ENCODE peak calls at places on chromosome 12, in ten cellular contexts. Y is activated T-helper 2 cell treated with anti-CD3 and anti-CD28 coated beads, Interferon-gamma antibody, Interleukin-2, Interleukin-4, amounts not matched to agents 10 μg/mL and 5 μg/mL and 100 μg/mL, durations not matched to agents 14 hours and 24 hours and 36 hours; R is mammary epithelial cell; Q is CD4-positive, CD25-positive, alpha-beta regulatory T cell; K is heart right ventricle; M is RPMI7951; L is LoVo; E is Calu3; G is T-helper 1 cell; W is GM10248. F is an unnamed sample.

GRCh38 chr12:6341439-6342139 is at the start of gene TNFRSF1A:
- DNase-seq in Y (no peak), R (peak), Q (peak), K (peak), M (peak), L (peak), E (peak), G (peak), W (peak), F (peak)

GRCh38 chr12:26318661-26319068 is 123.3 kb downstream of the SSPN start:
- DNase-seq in Y (no peak), R (peak), Q (peak), K (peak), M (peak), L (no peak), E (peak), G (no peak), W (peak), F (peak)

GRCh38 chr12:42730286-42730685 is 140.7 kb upstream of the PRICKLE1 start:
- DNase-seq in Y (no peak), R (peak), Q (no peak), K (no peak), M (peak), L (no peak), E (no peak), G (no peak), W (no peak), F (no peak)

GRCh38 chr12:41709012-41709411 is 435.7 kb downstream of the GXYLT1 start:
- DNase-seq in Y (no peak), R (no peak), Q (no peak), K (no peak), M (no peak), L (no peak), E (peak), G (no peak), W (no peak), F (no peak)

GRCh38 chr12:6266431-6267006 is 44.0 kb upstream of the PLEKHG6 start:
- DNase-seq in Y (no peak), R (no peak), Q (no peak), K (no peak), M (no peak), L (no peak), E (no peak), G (no peak), W (no peak), F (no peak)

GRCh38 chr12:106068296-106068695 is 70.5 kb downstream of the NUAK1 start:
- DNase-seq in Y (no peak), R (no peak), Q (no peak), K (no peak), M (no peak), L (no peak), E (no peak), G (no peak), W (no peak), F (no peak)

GRCh38 chr12:64813733-64814132 is 10.7 kb upstream of the TBC1D30 start:
- DNase-seq in Y (no peak), R (no peak), Q (no peak), K (no peak), M (no peak), L (no peak), E (no peak), G (no peak), W (no peak), F (no peak)

GRCh38 chr12:10641735-10642500 is 28.5 kb upstream of the MAGOHB start:
- DNase-seq in Y (no peak), R (peak), Q (no peak), K (no peak), M (peak), L (peak), E (no peak), G (no peak), W (no peak), F (no peak)

GRCh38 chr12:2297004-2297403 is 244.2 kb downstream of the CACNA1C start:
- DNase-seq in Y (no peak), R (no peak), Q (no peak), K (no peak), M (no peak), L (no peak), E (no peak), G (no peak), W (no peak), F (no peak)

GRCh38 chr12:15525414-15525813 is 203.1 kb downstream of the PTPRO start:
- DNase-seq in Y (no peak), R (peak), Q (no peak), K (no peak), M (no peak), L (no peak), E (no peak), G (no peak), W (no peak), F (no peak)

GRCh38 chr12:83318386-83318971 is 631.8 kb downstream of the TMTC2 start:
- DNase-seq in Y (no peak), R (no peak), Q (no peak), K (no peak), M (peak), L (no peak), E (no peak), G (no peak), W (no peak), F (no peak)

GRCh38 chr12:99130808-99131538 is 485.9 kb downstream of the APAF1 start:
- DNase-seq in Y (no peak), R (no peak), Q (no peak), K (no peak), M (no peak), L (no peak), E (no peak), G (no peak), W (peak), F (no peak)

F was measured in uterus.